ENCODE peak calls at places on chromosome 4, in six cellular contexts. C, W, Y, U, K and T are unnamed samples.

GRCh38 chr4:80608285-80608980 is 272.9 kb downstream of the CFAP299 start:
- DNase-seq in W (no peak), C (no peak), Y (no peak), K (no peak), U (peak), T (no peak)

GRCh38 chr4:24112466-24112865 is 222.6 kb upstream of the PPARGC1A start:
- DNase-seq in C (no peak), K (no peak), W (no peak), Y (no peak), U (no peak), T (no peak)

GRCh38 chr4:183118585-183118984 is 19.5 kb downstream of the WWC2 start:
- DNase-seq in U (peak), W (no peak), C (peak), K (no peak), Y (no peak), T (peak)

GRCh38 chr4:105902550-105903262 is 7.4 kb downstream of the NPNT start:
- DNase-seq in Y (no peak), W (no peak), C (no peak), K (no peak), U (no peak), T (no peak)

GRCh38 chr4:155891058-155891457 is 12.4 kb upstream of the TDO2 start:
- DNase-seq in U (peak), K (no peak), C (no peak), Y (no peak), W (no peak), T (peak)

GRCh38 chr4:112230879-112231778 is 458 bp upstream of the AP1AR start:
- DNase-seq in W (peak), K (peak), Y (peak), U (peak), C (peak), T (peak)

GRCh38 chr4:186586190-186586589 is 30.8 kb upstream of the MTNR1A start:
- DNase-seq in W (no peak), C (no peak), K (no peak), Y (no peak), U (no peak), T (no peak)

GRCh38 chr4:74651198-74651597 is 143.1 kb downstream of the BTC start:
- DNase-seq in C (no peak), Y (no peak), K (no peak), U (no peak), W (no peak), T (no peak)

GRCh38 chr4:52202931-52203330 is 151.8 kb downstream of the SPATA18 start:
- DNase-seq in Y (no peak), W (no peak), K (no peak), U (no peak), C (no peak), T (no peak)

GRCh38 chr4:37389967-37390580 is 145.5 kb downstream of the NWD2 start:
- DNase-seq in K (peak), Y (peak), C (peak), W (no peak), U (peak), T (peak)

GRCh38 chr4:37573566-37573965 is 112.6 kb downstream of the RELL1 start:
- DNase-seq in K (no peak), U (no peak), W (no peak), Y (no peak), C (no peak), T (no peak)

GRCh38 chr4:142645478-142646108 is 200.5 kb downstream of the INPP4B start:
- DNase-seq in Y (no peak), U (no peak), W (no peak), C (no peak), K (no peak), T (peak)

GRCh38 chr4:153771058-153771457 is 11.2 kb upstream of the RNF175 start:
- DNase-seq in C (no peak), Y (no peak), K (no peak), W (no peak), U (no peak), T (peak)

GRCh38 chr4:72209600-72209999 is 177.8 kb downstream of the NPFFR2 start:
- DNase-seq in W (no peak), Y (no peak), U (no peak), C (peak), K (no peak), T (no peak)

GRCh38 chr4:185559913-185560281 is 24.6 kb upstream of the PDLIM3 start:
- DNase-seq in U (peak), W (no peak), K (no peak), Y (peak), C (no peak), T (peak)